ENCODE peak calls at places on chromosome 7, in six cellular contexts. One of them, this sample, is unnamed. For H3K4me1, the result is how much of the 10 kb centered on the place peaks cover.

GRCh38 chr7:29865526-29865925 is 59.2 kb downstream of the WIPF3 start:
- DNase-seq in CD4-positive, CD25-positive, alpha-beta regulatory T cell: no peak
- DNase-seq in GM23338: no peak
- DNase-seq in Peyer's patch: no peak
- DNase-seq in GM12878: no peak
- DNase-seq in Karpas-422: no peak
- DNase-seq in this sample: peak

GRCh38 chr7:86745019-86745745 is 101.5 kb downstream of the GRM3 start:
- DNase-seq in GM23338: no peak
- DNase-seq in GM12878: no peak
- DNase-seq in Peyer's patch: no peak
- DNase-seq in CD4-positive, CD25-positive, alpha-beta regulatory T cell: no peak
- DNase-seq in Karpas-422: no peak
- DNase-seq in this sample: no peak

GRCh38 chr7:52656098-52656497 is 379.3 kb upstream of the POM121L12 start:
- DNase-seq in Karpas-422: no peak
- DNase-seq in Peyer's patch: no peak
- DNase-seq in GM23338: no peak
- DNase-seq in GM12878: no peak
- DNase-seq in CD4-positive, CD25-positive, alpha-beta regulatory T cell: no peak
- DNase-seq in this sample: no peak

GRCh38 chr7:151089893-151090730 is 3.8 kb downstream of the AGAP3 start:
- DNase-seq in CD4-positive, CD25-positive, alpha-beta regulatory T cell: no peak
- DNase-seq in Peyer's patch: no peak
- DNase-seq in GM23338: no peak
- DNase-seq in GM12878: no peak
- DNase-seq in Karpas-422: no peak
- DNase-seq in this sample: no peak

GRCh38 chr7:101031082-101031481 is 11.2 kb downstream of the MUC17 start:
- DNase-seq in CD4-positive, CD25-positive, alpha-beta regulatory T cell: no peak
- DNase-seq in Karpas-422: no peak
- DNase-seq in GM12878: no peak
- DNase-seq in Peyer's patch: no peak
- DNase-seq in GM23338: peak
- DNase-seq in this sample: no peak

GRCh38 chr7:128454808-128455555 is 696 bp upstream of the HILPDA start:
- DNase-seq in Peyer's patch: no peak
- DNase-seq in GM23338: peak
- DNase-seq in CD4-positive, CD25-positive, alpha-beta regulatory T cell: no peak
- DNase-seq in GM12878: no peak
- DNase-seq in Karpas-422: peak
- DNase-seq in this sample: no peak

GRCh38 chr7:82122290-82122689 is 321.3 kb downstream of the CACNA2D1 start:
- DNase-seq in GM12878: no peak
- DNase-seq in GM23338: peak
- DNase-seq in Karpas-422: no peak
- DNase-seq in CD4-positive, CD25-positive, alpha-beta regulatory T cell: no peak
- DNase-seq in Peyer's patch: no peak
- DNase-seq in this sample: no peak

GRCh38 chr7:37915438-37915837 is 1.2 kb downstream of the SFRP4 start:
- DNase-seq in Karpas-422: no peak
- DNase-seq in GM12878: no peak
- DNase-seq in CD4-positive, CD25-positive, alpha-beta regulatory T cell: no peak
- DNase-seq in Peyer's patch: no peak
- DNase-seq in GM23338: no peak
- DNase-seq in this sample: no peak

GRCh38 chr7:21123586-21123985 is 304.3 kb upstream of the SP4 start:
- DNase-seq in Karpas-422: no peak
- DNase-seq in CD4-positive, CD25-positive, alpha-beta regulatory T cell: no peak
- DNase-seq in GM23338: no peak
- DNase-seq in Peyer's patch: no peak
- DNase-seq in GM12878: no peak
- DNase-seq in this sample: no peak

GRCh38 chr7:47479821-47480575 is 101.9 kb downstream of the TNS3 start:
- DNase-seq in GM23338: no peak
- DNase-seq in Peyer's patch: peak
- DNase-seq in GM12878: no peak
- DNase-seq in Karpas-422: no peak
- DNase-seq in CD4-positive, CD25-positive, alpha-beta regulatory T cell: no peak
- DNase-seq in this sample: no peak
- H3K4me1 ChIP-seq in GM23338: under half
- H3K4me1 ChIP-seq in Peyer's patch: half or more
- H3K4me1 ChIP-seq in GM12878: under half
- H3K4me1 ChIP-seq in Karpas-422: under half
- H3K4me1 ChIP-seq in CD4-positive, CD25-positive, alpha-beta regulatory T cell: under half
- H3K4me1 ChIP-seq in this sample: under half

GRCh38 chr7:132433286-132433685 is 143.0 kb downstream of the PLXNA4 start:
- DNase-seq in Peyer's patch: no peak
- DNase-seq in GM23338: no peak
- DNase-seq in CD4-positive, CD25-positive, alpha-beta regulatory T cell: no peak
- DNase-seq in Karpas-422: no peak
- DNase-seq in GM12878: no peak
- DNase-seq in this sample: peak
- H3K4me1 ChIP-seq in Peyer's patch: under half
- H3K4me1 ChIP-seq in GM23338: under half
- H3K4me1 ChIP-seq in CD4-positive, CD25-positive, alpha-beta regulatory T cell: under half
- H3K4me1 ChIP-seq in Karpas-422: under half
- H3K4me1 ChIP-seq in GM12878: under half
- H3K4me1 ChIP-seq in this sample: under half

GRCh38 chr7:27129729-27130539 is 623 bp downstream of the HOXA4 start:
- DNase-seq in Peyer's patch: peak
- DNase-seq in CD4-positive, CD25-positive, alpha-beta regulatory T cell: no peak
- DNase-seq in GM23338: peak
- DNase-seq in Karpas-422: no peak
- DNase-seq in GM12878: no peak
- DNase-seq in this sample: peak
- H3K4me1 ChIP-seq in Peyer's patch: half or more
- H3K4me1 ChIP-seq in CD4-positive, CD25-positive, alpha-beta regulatory T cell: under half
- H3K4me1 ChIP-seq in GM23338: under half
- H3K4me1 ChIP-seq in Karpas-422: under half
- H3K4me1 ChIP-seq in GM12878: under half
- H3K4me1 ChIP-seq in this sample: under half

GRCh38 chr7:44634839-44635591 is 28.6 kb downstream of the OGDH start:
- DNase-seq in Karpas-422: no peak
- DNase-seq in GM12878: no peak
- DNase-seq in Peyer's patch: peak
- DNase-seq in GM23338: no peak
- DNase-seq in CD4-positive, CD25-positive, alpha-beta regulatory T cell: no peak
- DNase-seq in this sample: peak

GRCh38 chr7:44634187-44634838 is 27.9 kb downstream of the OGDH start:
- DNase-seq in CD4-positive, CD25-positive, alpha-beta regulatory T cell: no peak
- DNase-seq in Karpas-422: no peak
- DNase-seq in Peyer's patch: peak
- DNase-seq in GM12878: no peak
- DNase-seq in GM23338: no peak
- DNase-seq in this sample: peak

GRCh38 chr7:44632196-44632595 is 25.8 kb downstream of the OGDH start:
- DNase-seq in GM12878: no peak
- DNase-seq in Karpas-422: no peak
- DNase-seq in Peyer's patch: no peak
- DNase-seq in GM23338: no peak
- DNase-seq in CD4-positive, CD25-positive, alpha-beta regulatory T cell: no peak
- DNase-seq in this sample: no peak

GRCh38 chr7:44631458-44632115 is 25.2 kb downstream of the OGDH start:
- DNase-seq in GM23338: no peak
- DNase-seq in CD4-positive, CD25-positive, alpha-beta regulatory T cell: peak
- DNase-seq in Peyer's patch: no peak
- DNase-seq in Karpas-422: no peak
- DNase-seq in GM12878: no peak
- DNase-seq in this sample: no peak

GRCh38 chr7:44633254-44634186 is 27.1 kb downstream of the OGDH start:
- DNase-seq in Karpas-422: peak
- DNase-seq in CD4-positive, CD25-positive, alpha-beta regulatory T cell: peak
- DNase-seq in Peyer's patch: peak
- DNase-seq in GM12878: peak
- DNase-seq in GM23338: no peak
- DNase-seq in this sample: peak
- H3K4me1 ChIP-seq in Karpas-422: under half
- H3K4me1 ChIP-seq in CD4-positive, CD25-positive, alpha-beta regulatory T cell: half or more
- H3K4me1 ChIP-seq in Peyer's patch: half or more
- H3K4me1 ChIP-seq in GM12878: half or more
- H3K4me1 ChIP-seq in GM23338: under half
- H3K4me1 ChIP-seq in this sample: under half

DNA sequence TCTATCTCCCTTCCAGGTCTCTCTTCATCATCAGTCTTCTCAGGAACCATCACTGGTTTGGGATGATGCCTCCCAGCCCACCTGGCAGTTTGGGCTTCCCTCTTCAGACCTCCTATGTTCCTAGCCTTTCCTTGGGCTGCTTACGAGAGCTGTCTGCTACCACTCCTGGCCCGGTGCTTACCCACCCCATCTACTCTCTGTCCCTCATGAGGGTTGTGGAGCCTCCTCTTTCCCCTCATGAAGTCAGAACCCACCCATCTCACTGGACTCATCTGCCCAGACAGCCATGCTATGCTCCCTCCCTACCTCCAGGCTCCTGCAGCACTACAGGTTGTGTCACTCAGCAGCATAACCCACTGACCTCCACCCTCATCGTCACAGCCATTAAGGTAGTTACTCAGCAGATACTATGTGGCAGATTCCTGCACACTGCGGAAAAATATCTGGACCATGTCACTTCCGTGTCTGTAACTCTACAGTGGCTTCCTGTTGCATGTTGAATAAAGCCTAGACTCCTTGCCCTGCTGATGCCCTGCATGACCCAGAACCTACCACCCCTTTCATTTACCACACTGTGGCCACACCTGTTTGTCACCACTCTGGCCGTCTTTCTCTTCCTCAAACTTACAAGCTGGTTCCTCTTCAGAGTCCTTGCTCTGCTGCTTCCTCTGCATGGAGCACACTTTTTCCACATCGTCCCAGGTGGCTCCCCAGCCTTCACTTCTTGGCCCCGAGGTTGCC is 2.0 kb downstream of the DBNL start:
- DNase-seq in GM12878: peak
- DNase-seq in CD4-positive, CD25-positive, alpha-beta regulatory T cell: no peak
- DNase-seq in Peyer's patch: peak
- DNase-seq in Karpas-422: peak
- DNase-seq in GM23338: no peak
- DNase-seq in this sample: no peak
- H3K4me1 ChIP-seq in GM12878: under half
- H3K4me1 ChIP-seq in CD4-positive, CD25-positive, alpha-beta regulatory T cell: half or more
- H3K4me1 ChIP-seq in Peyer's patch: under half
- H3K4me1 ChIP-seq in Karpas-422: under half
- H3K4me1 ChIP-seq in GM23338: under half
- H3K4me1 ChIP-seq in this sample: under half

This sample was measured in small intestine.